ENCODE peak calls at places on chromosomes 7 and 10, in seven cellular contexts. D is psoas muscle; U is HepG2; J is OCI-LY7; I is CD4-positive, alpha-beta T cell; A is astrocyte of the spinal cord; V is neural progenitor cell. K is an unnamed sample.

GRCh38 chr10:104323721-104324686 is 14.3 kb downstream of the ITPRIP start:
- DNase-seq in D (no peak), U (no peak), J (no peak), I (no peak), A (no peak), V (no peak), K (no peak)

GRCh38 chr7:44052771-44053365 is 8.4 kb downstream of the DBNL start:
- DNase-seq in D (no peak), U (no peak), J (no peak), I (no peak), A (no peak), V (no peak), K (no peak)

GRCh38 chr10:586151-586550 is 103.3 kb downstream of the DIP2C start:
- DNase-seq in D (no peak), U (no peak), J (no peak), I (no peak), A (no peak), V (no peak), K (no peak)

GRCh38 chr7:43756368-43757072 is 2.0 kb upstream of the BLVRA start:
- DNase-seq in D (no peak), U (no peak), J (no peak), I (no peak), A (peak; percentile 78), V (no peak), K (no peak)

GRCh38 chr10:61878411-61879051 is 23.0 kb upstream of the ARID5B start:
- DNase-seq in D (no peak), U (no peak), J (no peak), I (no peak), A (no peak), V (no peak), K (no peak)

GRCh38 chr7:127290801-127291361 is 38.1 kb upstream of the GRM8 start:
- DNase-seq in D (no peak), U (no peak), J (no peak), I (no peak), A (no peak), V (no peak), K (no peak)

GRCh38 chr10:14523286-14523685 is 192.6 kb upstream of the FRMD4A start:
- DNase-seq in D (no peak), U (no peak), J (no peak), I (no peak), A (no peak), V (no peak), K (no peak)

GRCh38 chr10:108052981-108053380 is 888.5 kb upstream of the SORCS1 start:
- DNase-seq in D (no peak), U (no peak), J (no peak), I (no peak), A (peak; percentile 6), V (no peak), K (peak; percentile 64)

GRCh38 chr7:85529831-85530230 is 343.0 kb upstream of the SEMA3D start:
- DNase-seq in D (no peak), U (no peak), J (no peak), I (no peak), A (peak; percentile 87), V (no peak), K (no peak)

GRCh38 chr10:11205026-11205772 is 187.5 kb downstream of the CELF2 start:
- DNase-seq in D (no peak), U (no peak), J (no peak), I (no peak), A (no peak), V (peak; percentile 60), K (no peak)

GRCh38 chr10:8873310-8873709 is 818.8 kb downstream of the GATA3 start:
- DNase-seq in D (no peak), U (no peak), J (no peak), I (no peak), A (no peak), V (no peak), K (peak; percentile 11)

GRCh38 chr7:2477447-2478386 is 1.5 kb upstream of the GRIFIN start:
- DNase-seq in D (peak; percentile 69), U (peak; percentile 34), J (no peak), I (peak; percentile 19), A (peak; percentile 50), V (peak; percentile 88), K (peak; percentile 39)

GRCh38 chr10:72742077-72742476 is 50.1 kb downstream of the MCU start:
- DNase-seq in D (no peak), U (no peak), J (no peak), I (no peak), A (no peak), V (no peak), K (no peak)

GRCh38 chr10:16950686-16951681 is 133.8 kb upstream of the RSU1 start:
- DNase-seq in D (no peak), U (no peak), J (no peak), I (no peak), A (peak; percentile 82), V (peak; percentile 83), K (peak; percentile 94)

GRCh38 chr7:87785368-87785995 is 90.7 kb downstream of the SLC25A40 start:
- DNase-seq in D (no peak), U (no peak), J (no peak), I (no peak), A (no peak), V (no peak), K (no peak)

GRCh38 chr7:98251251-98251843 is 685 bp downstream of the TECPR1 start:
- DNase-seq in D (peak; percentile 52), U (peak; percentile 63), J (peak; percentile 63), I (peak; percentile 41), A (no peak), V (no peak), K (no peak)

GRCh38 chr10:12129222-12130111 is at the start of gene SEC61A2:
- DNase-seq in D (peak; percentile 96), U (peak; percentile 77), J (peak; percentile 96), I (peak; percentile 96), A (peak; percentile 85), V (peak; percentile 98), K (peak; percentile 94)

GRCh38 chr10:121681171-121681752 is 83.0 kb upstream of the FGFR2 start:
- DNase-seq in D (no peak), U (no peak), J (no peak), I (no peak), A (no peak), V (peak; percentile 90), K (no peak)

GRCh38 chr10:91607661-91608442 is 25.0 kb downstream of the PPP1R3C start:
- DNase-seq in D (no peak), U (no peak), J (no peak), I (no peak), A (peak; percentile 37), V (peak; percentile 16), K (no peak)

GRCh38 chr10:11658801-11659368 is 47.4 kb upstream of the USP6NL start:
- DNase-seq in D (no peak), U (no peak), J (no peak), I (no peak), A (no peak), V (no peak), K (no peak)

GRCh38 chr7:147852833-147853232 is 737.7 kb upstream of the C7orf33 start:
- DNase-seq in D (no peak), U (no peak), J (no peak), I (no peak), A (no peak), V (no peak), K (no peak)

GRCh38 chr10:103072276-103072675 is 120.8 kb downstream of the NT5C2 start:
- DNase-seq in D (no peak), U (no peak), J (no peak), I (no peak), A (no peak), V (no peak), K (no peak)

DNA sequence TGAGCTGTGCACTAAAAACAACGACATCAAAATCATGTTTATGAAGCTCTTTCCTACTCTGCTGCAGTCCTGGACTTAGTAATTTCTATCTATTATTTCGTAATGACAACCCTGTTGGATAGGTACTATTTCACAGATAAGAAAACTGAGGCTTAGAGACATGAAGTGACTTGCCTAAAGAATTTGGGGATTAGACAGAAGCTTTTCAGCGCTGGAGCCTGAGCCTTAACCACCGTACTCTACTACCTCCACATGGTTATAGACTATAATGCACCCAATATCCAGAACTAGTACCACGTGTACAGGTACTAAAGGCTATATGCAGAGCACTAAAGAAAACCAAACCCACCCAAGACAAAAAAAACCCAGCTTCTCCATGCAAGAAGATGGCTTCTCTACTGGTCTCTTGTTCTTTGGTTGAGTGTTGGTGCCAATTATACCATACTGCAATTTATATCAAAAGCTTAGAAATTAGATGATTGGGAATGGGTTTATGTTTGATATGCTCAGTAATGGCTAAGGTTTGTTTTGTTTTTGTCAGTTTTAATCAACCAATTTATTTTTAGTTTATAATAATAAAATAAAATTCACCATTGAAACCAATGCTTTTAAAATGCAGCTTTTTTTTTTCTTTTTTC is 6.5 kb upstream of the SNX10 start:
- DNase-seq in D (no peak), U (peak; percentile 46), J (peak; percentile 43), I (no peak), A (no peak), V (peak; percentile 21), K (peak; percentile 62)
- TF ChIP-seq CTCF in D (no peak), U (peak; percentile 57), J (peak; percentile 59), I (peak; percentile 12), A (no peak), V (peak; percentile 28), K (peak; percentile 54)

GRCh38 chr10:81920213-81920829 is 45.3 kb downstream of the NRG3 start:
- DNase-seq in D (no peak), U (no peak), J (peak; percentile 16), I (no peak), A (no peak), V (peak; percentile 48), K (no peak)
- TF ChIP-seq CTCF in D (no peak), U (no peak), J (peak; percentile 88), I (peak; percentile 25), A (peak; percentile 41), V (peak; percentile 80), K (peak; percentile 51)

DNA sequence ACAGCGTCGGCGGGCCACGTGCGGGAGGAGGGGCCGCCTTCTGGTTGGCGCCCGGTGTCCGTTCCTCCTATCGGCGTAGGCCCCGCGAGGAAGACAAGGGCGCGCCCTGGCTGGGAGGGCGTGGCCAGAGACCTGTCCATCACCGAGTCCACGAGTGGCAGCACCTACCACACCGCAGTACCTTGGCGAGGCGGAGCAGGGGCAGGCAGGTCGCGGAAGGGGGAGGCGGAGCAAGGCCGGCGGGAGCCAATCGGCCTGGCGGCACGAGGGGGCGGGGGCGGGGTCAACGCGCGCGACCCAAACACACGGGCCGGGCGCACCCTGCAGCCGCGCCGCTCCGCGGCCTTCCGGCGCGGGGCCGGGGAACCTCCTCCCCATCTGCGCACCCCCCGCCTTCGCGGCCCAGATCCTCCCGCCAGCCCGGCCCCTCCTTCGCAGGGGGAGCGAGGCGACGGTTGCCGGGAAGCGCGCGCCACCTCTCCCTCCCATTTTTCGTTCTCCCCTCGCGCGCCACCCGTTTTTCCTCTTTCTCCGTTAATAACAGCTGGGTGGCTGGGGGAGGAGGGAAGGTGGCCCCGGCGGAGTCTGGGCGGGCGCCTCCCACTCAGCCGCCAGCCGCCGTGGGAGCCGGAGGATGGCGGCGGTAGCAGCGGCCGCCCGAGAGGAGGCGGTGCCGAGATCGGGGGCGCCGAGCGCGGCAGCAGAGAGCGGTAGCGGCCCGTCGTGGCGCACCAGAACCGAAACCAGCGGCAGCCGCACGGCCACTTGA is at the start of gene ZNRF2:
- DNase-seq in D (peak; percentile 99), U (peak; percentile 98), J (peak; percentile 100), I (peak; percentile 98), A (peak; percentile 98), V (peak; percentile 99), K (peak; percentile 98)
- TF ChIP-seq CTCF in D (peak; percentile 46), U (peak; percentile 59), J (peak; percentile 61), I (peak; percentile 44), A (peak; percentile 39), V (peak; percentile 58), K (peak; percentile 52)

DNA sequence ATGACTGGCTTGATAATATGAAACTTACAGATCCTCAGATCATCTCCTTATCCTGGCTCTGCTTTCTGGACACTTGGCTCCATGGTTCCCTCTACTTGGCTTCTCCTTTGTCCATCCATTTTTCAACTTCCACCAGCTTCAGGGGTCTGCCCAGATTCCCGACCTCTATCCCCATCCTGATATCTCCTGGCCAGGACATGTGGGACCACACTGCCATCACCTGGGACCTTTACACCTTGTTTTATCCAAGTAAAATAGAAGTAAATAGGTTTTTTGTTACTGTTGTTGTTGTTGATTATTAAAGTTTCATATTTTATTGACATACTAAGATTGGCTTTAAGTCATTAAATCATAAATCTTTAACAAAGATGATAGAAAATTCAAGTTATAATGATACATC is 111.7 kb upstream of the AHR start:
- DNase-seq in D (no peak), U (no peak), J (no peak), I (no peak), A (no peak), V (no peak), K (no peak)
- TF ChIP-seq CTCF in D (no peak), U (peak; percentile 43), J (no peak), I (no peak), A (no peak), V (no peak), K (no peak)